ENCODE peak calls at places on chromosomes 7 and 10, in ten cellular contexts. P, A, N, Z, R, I, L, H, V and M are unnamed samples.
A peak's percentile ranks its signal among the peaks of the same experiment; 100 is the strongest.

GRCh38 chr10:32318476-32318896 is 28.5 kb downstream of the EPC1 start:
- DNase-seq in I (peak; percentile 6), L (peak; percentile 22), V (no peak), Z (peak; percentile 33), P (no peak), R (no peak), H (no peak), A (no peak), N (no peak), M (no peak)

GRCh38 chr7:99394188-99394502 is 14.3 kb downstream of the PDAP1 start:
- DNase-seq in I (no peak), R (no peak), P (no peak), Z (no peak), L (no peak), A (no peak), H (no peak), V (no peak), N (no peak), M (no peak)

GRCh38 chr10:114023198-114023597 is 20.5 kb upstream of the ADRB1 start:
- DNase-seq in P (no peak), H (peak; percentile 87), A (no peak), R (no peak), I (peak; percentile 47), N (no peak), V (no peak), L (no peak), Z (no peak), M (no peak)

GRCh38 chr10:6153845-6154244 is 48.9 kb upstream of the PFKFB3 start:
- DNase-seq in P (no peak), A (no peak), I (no peak), N (no peak), V (no peak), Z (no peak), R (no peak), L (no peak), H (no peak), M (no peak)

GRCh38 chr10:104892879-104893278 is 251.8 kb downstream of the SORCS3 start:
- DNase-seq in N (no peak), V (no peak), I (no peak), P (no peak), A (no peak), R (no peak), Z (no peak), L (no peak), H (no peak), M (no peak)

GRCh38 chr10:122492955-122493597 is 31.7 kb downstream of the HTRA1 start:
- DNase-seq in R (no peak), Z (no peak), I (no peak), A (no peak), N (peak; percentile 48), P (no peak), V (peak; percentile 63), L (no peak), H (no peak), M (no peak)

GRCh38 chr7:135661311-135662122 is 797 bp upstream of the STMP1 start:
- DNase-seq in N (no peak), I (no peak), L (no peak), Z (no peak), R (no peak), A (no peak), H (no peak), V (no peak), P (peak; percentile 33), M (peak; percentile 27)

GRCh38 chr10:78717200-78717599 is 351.6 kb upstream of the ZMIZ1 start:
- DNase-seq in A (no peak), R (no peak), I (peak; percentile 48), L (no peak), P (no peak), H (peak; percentile 11), V (peak; percentile 27), Z (no peak), N (no peak), M (no peak)

GRCh38 chr7:33157311-33157710 is 27.9 kb downstream of the BBS9 start:
- DNase-seq in L (no peak), H (peak; percentile 28), R (no peak), N (no peak), V (no peak), I (no peak), A (no peak), Z (no peak), P (no peak), M (no peak)

GRCh38 chr7:47080816-47081215 is 501.1 kb downstream of the TNS3 start:
- DNase-seq in N (no peak), I (peak; percentile 65), V (peak; percentile 59), L (no peak), P (no peak), R (no peak), H (peak; percentile 43), A (no peak), Z (no peak), M (peak; percentile 6)

GRCh38 chr10:35607475-35608316 is 2.6 kb downstream of the GJD4 start:
- DNase-seq in I (peak; percentile 16), L (peak; percentile 1), P (no peak), H (no peak), R (peak; percentile 60), Z (no peak), N (no peak), V (no peak), A (no peak), M (no peak)

GRCh38 chr10:44990302-44990655 is 10.4 kb upstream of the ZNF22 start:
- DNase-seq in L (no peak), H (no peak), N (no peak), A (no peak), Z (peak; percentile 19), V (no peak), P (no peak), I (no peak), R (peak; percentile 84), M (no peak)

GRCh38 chr10:1216576-1217236 is 160.5 kb downstream of the WDR37 start:
- DNase-seq in H (no peak), R (no peak), P (no peak), Z (no peak), I (no peak), A (no peak), L (no peak), V (no peak), N (peak; percentile 52), M (no peak)

GRCh38 chr10:101986277-101986971 is 69.5 kb downstream of the ARMH3 start:
- DNase-seq in L (no peak), A (no peak), N (peak; percentile 75), Z (no peak), V (no peak), P (no peak), R (no peak), I (no peak), H (peak; percentile 48), M (peak; percentile 27)

GRCh38 chr10:72309290-72310240 is 35.8 kb downstream of the DDIT4 start:
- DNase-seq in Z (no peak), A (no peak), R (no peak), N (peak; percentile 72), V (no peak), I (no peak), L (no peak), P (peak; percentile 43), H (no peak), M (no peak)

GRCh38 chr10:4081691-4082111 is 296.7 kb upstream of the KLF6 start:
- DNase-seq in L (no peak), P (no peak), A (no peak), N (no peak), I (peak; percentile 57), Z (no peak), H (no peak), V (peak; percentile 62), R (no peak), M (no peak)

GRCh38 chr7:45651540-45651939 is 77.4 kb downstream of the ADCY1 start:
- DNase-seq in A (no peak), H (no peak), P (no peak), R (no peak), L (no peak), Z (no peak), N (no peak), I (no peak), V (no peak), M (no peak)

GRCh38 chr10:52314007-52314821 is at the start of gene DKK1:
- DNase-seq in N (peak; percentile 78), A (no peak), V (peak; percentile 71), H (peak; percentile 82), I (peak; percentile 90), P (peak; percentile 90), Z (no peak), R (peak; percentile 91), L (peak; percentile 19), M (peak; percentile 56)

GRCh38 chr10:34260904-34261303 is 554.2 kb downstream of the PARD3 start:
- DNase-seq in P (no peak), A (no peak), H (no peak), R (no peak), L (no peak), I (no peak), V (no peak), N (no peak), Z (no peak), M (no peak)

GRCh38 chr7:142487124-142487523 is 229.3 kb upstream of the PRSS58 start:
- DNase-seq in V (no peak), R (no peak), H (no peak), A (no peak), P (no peak), I (no peak), L (no peak), N (no peak), Z (no peak), M (no peak)